ENCODE peak calls at places on chromosomes 11 and 22, in seven cellular contexts. H is stomach; E is RCC 7860; G is ELR; N is non-pigmented ciliary epithelial cell; Q is substantia nigra; D is activated CD8-positive, alpha-beta memory T cell treated with anti-CD3 and anti-CD28 coated beads, Interleukin-2, amount 50 U/mL, for 48 hours. T is an unnamed sample.

GRCh38 chr11:10792385-10793068 is 16.2 kb downstream of the EIF4G2 start:
- DNase-seq in H (peak; percentile 89), D (peak; percentile 98), E (peak; percentile 35), G (peak; percentile 84), Q (peak; percentile 29), N (no peak), T (peak; percentile 90)

GRCh38 chr11:66277475-66278391 is at the start of gene CNIH2:
- DNase-seq in D (peak; percentile 65), H (peak; percentile 39), G (peak; percentile 45), N (no peak), E (no peak), Q (no peak), T (no peak)

GRCh38 chr11:33893711-33894401 is 2.0 kb upstream of the LMO2 start:
- DNase-seq in G (no peak), N (no peak), D (peak; percentile 87), E (no peak), H (no peak), Q (no peak), T (no peak)

GRCh38 chr11:8693010-8693551 is 10.5 kb downstream of the RPL27A start:
- DNase-seq in N (no peak), H (no peak), Q (no peak), E (no peak), G (peak; percentile 56), D (no peak), T (no peak)

GRCh38 chr11:44948155-44948554 is 2.5 kb downstream of the TP53I11 start:
- DNase-seq in G (no peak), H (no peak), D (no peak), N (no peak), Q (no peak), E (no peak), T (no peak)

GRCh38 chr11:100855466-100856067 is 168.5 kb downstream of the ARHGAP42 start:
- DNase-seq in G (peak; percentile 75), Q (no peak), H (no peak), D (no peak), E (peak; percentile 40), N (no peak), T (no peak)

GRCh38 chr22:24727218-24727851 is 47.2 kb downstream of the PIWIL3 start:
- DNase-seq in N (peak; percentile 88), G (peak; percentile 78), E (peak; percentile 73), D (no peak), H (peak; percentile 48), Q (no peak), T (no peak)

GRCh38 chr11:19951558-19952083 is 208.7 kb downstream of the DBX1 start:
- DNase-seq in H (no peak), D (no peak), N (no peak), G (peak; percentile 68), Q (no peak), E (peak; percentile 26), T (no peak)

GRCh38 chr11:64086263-64086938 is 50.7 kb downstream of the FLRT1 start:
- DNase-seq in N (no peak), H (peak; percentile 43), D (no peak), E (no peak), G (no peak), Q (peak; percentile 28), T (peak; percentile 55)

GRCh38 chr11:10807629-10808552 is 835 bp downstream of the EIF4G2 start:
- DNase-seq in E (no peak), N (no peak), H (peak; percentile 58), Q (peak; percentile 21), G (peak; percentile 63), D (peak; percentile 76), T (peak; percentile 72)

GRCh38 chr11:64765291-64765803 is 5.6 kb upstream of the PYGM start:
- DNase-seq in H (no peak), D (no peak), G (no peak), Q (no peak), N (no peak), E (no peak), T (no peak)

GRCh38 chr22:46444390-46444854 is 93.0 kb downstream of the CELSR1 start:
- DNase-seq in Q (no peak), H (peak; percentile 38), E (no peak), G (peak; percentile 14), D (no peak), N (no peak), T (no peak)

GRCh38 chr11:133906746-133907145 is 50.0 kb downstream of the IGSF9B start:
- DNase-seq in Q (no peak), D (no peak), G (no peak), H (no peak), E (no peak), N (no peak), T (no peak)

GRCh38 chr11:18757742-18758294 is 31.8 kb upstream of the IGSF22 start:
- DNase-seq in H (no peak), G (no peak), E (no peak), Q (no peak), N (no peak), D (no peak), T (peak; percentile 47)

GRCh38 chr11:58900479-58901420 is 38.5 kb upstream of the GLYATL1 start:
- DNase-seq in H (peak; percentile 83), N (peak; percentile 73), D (peak; percentile 76), G (peak; percentile 71), E (no peak), Q (peak; percentile 7), T (no peak)

GRCh38 chr11:86152901-86153300 is 84.0 kb upstream of the PICALM start:
- DNase-seq in N (no peak), H (no peak), D (no peak), E (no peak), Q (no peak), G (no peak), T (no peak)

GRCh38 chr11:10499452-10500262 is 41.3 kb downstream of the RNF141 start:
- DNase-seq in G (no peak), Q (no peak), E (no peak), H (no peak), N (no peak), D (peak; percentile 22), T (no peak)

GRCh38 chr11:25537393-25537792 is 794.5 kb upstream of the ANO3 start:
- DNase-seq in Q (no peak), G (no peak), E (no peak), H (no peak), N (no peak), D (no peak), T (no peak)

GRCh38 chr11:60946601-60947265 is 5.2 kb downstream of the SLC15A3 start:
- DNase-seq in E (no peak), Q (no peak), G (no peak), D (no peak), H (no peak), N (no peak), T (no peak)

GRCh38 chr11:111359223-111360149 is 19.6 kb downstream of the POU2AF1 start:
- DNase-seq in E (no peak), N (no peak), D (no peak), G (no peak), Q (no peak), H (no peak), T (no peak)

GRCh38 chr11:123560001-123560400 is 94.4 kb downstream of the SCN3B start:
- DNase-seq in H (peak; percentile 46), N (peak; percentile 32), E (no peak), Q (no peak), D (no peak), G (peak; percentile 76), T (peak; percentile 72)

GRCh38 chr11:12807621-12808020 is 133.4 kb downstream of the TEAD1 start:
- DNase-seq in N (no peak), H (no peak), E (no peak), G (no peak), Q (no peak), D (no peak), T (no peak)

GRCh38 chr11:116376547-116376946 is 396.2 kb downstream of the BUD13 start:
- DNase-seq in G (no peak), Q (no peak), D (no peak), E (no peak), H (no peak), N (no peak), T (no peak)

GRCh38 chr22:38944653-38945052 is 12.8 kb upstream of the APOBEC3A start:
- DNase-seq in H (peak; percentile 3), G (no peak), Q (no peak), N (no peak), D (peak; percentile 44), E (no peak), T (no peak)

GRCh38 chr22:24683671-24684070 is 80.7 kb downstream of the GGT1 start:
- DNase-seq in G (peak; percentile 72), N (peak; percentile 49), D (no peak), Q (no peak), H (no peak), E (no peak), T (no peak)

GRCh38 chr11:107576497-107577086 is 11.1 kb upstream of the ALKBH8 start:
- DNase-seq in N (no peak), D (no peak), E (peak; percentile 28), H (peak; percentile 58), G (peak; percentile 70), Q (no peak), T (peak; percentile 40)

GRCh38 chr22:38177926-38178604 is 3.6 kb downstream of the PLA2G6 start:
- DNase-seq in E (peak; percentile 84), G (peak; percentile 94), N (peak; percentile 44), D (no peak), Q (peak; percentile 43), H (peak; percentile 45), T (peak; percentile 56)

GRCh38 chr11:19953909-19954308 is 206.4 kb downstream of the DBX1 start:
- DNase-seq in H (no peak), N (peak; percentile 79), G (peak; percentile 84), D (no peak), Q (no peak), E (peak; percentile 60), T (no peak)

GRCh38 chr11:1864216-1864615 is 11.3 kb downstream of the LSP1 start:
- DNase-seq in D (no peak), G (no peak), E (no peak), N (no peak), H (no peak), Q (no peak), T (no peak)

GRCh38 chr11:2708757-2709281 is 9.0 kb upstream of the KCNQ1OT1 start:
- DNase-seq in E (no peak), H (no peak), D (no peak), G (no peak), N (no peak), Q (no peak), T (peak; percentile 78)

GRCh38 chr22:37556750-37557149 is 3.5 kb upstream of the CDC42EP1 start:
- DNase-seq in E (no peak), Q (no peak), G (no peak), D (no peak), N (no peak), H (no peak), T (no peak)

GRCh38 chr22:22243033-22243680 is 1.4 kb upstream of the VPREB1 start:
- DNase-seq in Q (no peak), E (no peak), D (no peak), N (no peak), G (no peak), H (no peak), T (no peak)